ENCODE peak calls at places on chromosomes 1 and 21, in four cellular contexts. R is GM23248, X is Right ventricle myocardium superior, O is iris pigment epithelial cell. S is an unnamed sample.

GRCh38 chr1:101757985-101758384 is 238.7 kb downstream of the OLFM3 start:
- DNase-seq in R (no peak), X (no peak), O (no peak), S (no peak)

GRCh38 chr1:225598847-225599246 is 54.1 kb downstream of the ENAH start:
- DNase-seq in R (no peak), X (no peak), O (no peak), S (no peak)

GRCh38 chr1:208542309-208542708 is 298.1 kb upstream of the PLXNA2 start:
- DNase-seq in R (no peak), X (no peak), O (no peak), S (no peak)

GRCh38 chr1:30701266-30701650 is 22.1 kb downstream of the MATN1 start:
- DNase-seq in R (no peak), X (no peak), O (no peak), S (no peak)

GRCh38 chr1:92367496-92367895 is 68.6 kb downstream of the RPAP2 start:
- DNase-seq in R (no peak), X (no peak), O (no peak), S (no peak)

GRCh38 chr1:152756872-152757271 is 953 bp upstream of the KPRP start:
- DNase-seq in R (peak), X (no peak), O (no peak), S (no peak)

GRCh38 chr1:62228139-62228882 is 33.7 kb downstream of the L1TD1 start:
- DNase-seq in R (no peak), X (no peak), O (no peak), S (no peak)

GRCh38 chr1:9269078-9269501 is 23.6 kb upstream of the SPSB1 start:
- DNase-seq in R (no peak), X (peak), O (no peak), S (no peak)

GRCh38 chr1:40315795-40316594 is 1.1 kb downstream of the COL9A2 start:
- DNase-seq in R (peak), X (peak), O (no peak), S (peak)

GRCh38 chr1:221166162-221166500 is 286.9 kb downstream of the HLX start:
- DNase-seq in R (no peak), X (no peak), O (no peak), S (no peak)

GRCh38 chr1:172338295-172338735 is 82.2 kb upstream of the C1orf105 start:
- DNase-seq in R (no peak), X (no peak), O (no peak), S (no peak)

GRCh38 chr1:34711469-34711868 is 43.4 kb upstream of the GJB5 start:
- DNase-seq in R (peak), X (no peak), O (no peak), S (no peak)

GRCh38 chr1:88729297-88729696 is 45.2 kb downstream of the PKN2 start:
- DNase-seq in R (no peak), X (no peak), O (no peak), S (no peak)

GRCh38 chr1:92567211-92567868 is 80.6 kb upstream of the GFI1 start:
- DNase-seq in R (peak), X (no peak), O (peak), S (peak)

GRCh38 chr1:2248127-2248826 is 20.2 kb downstream of the SKI start:
- DNase-seq in R (no peak), X (peak), O (no peak), S (no peak)

GRCh38 chr21:39176312-39176711 is 6.9 kb downstream of the PSMG1 start:
- DNase-seq in R (peak), X (no peak), O (no peak), S (no peak)

GRCh38 chr1:111448482-111448917 is 556 bp downstream of the WDR77 start:
- DNase-seq in R (peak), X (no peak), O (peak), S (peak)

GRCh38 chr21:46052703-46053651 is 44.9 kb upstream of the COL6A2 start:
- DNase-seq in R (peak), X (no peak), O (peak), S (peak)

GRCh38 chr1:183101841-183102276 is 78.6 kb downstream of the LAMC1 start:
- DNase-seq in R (peak), X (no peak), O (peak), S (peak)

GRCh38 chr1:31944205-31945089 is 6.3 kb upstream of the PTP4A2 start:
- DNase-seq in R (peak), X (peak), O (peak), S (peak)

GRCh38 chr21:44434568-44434925 is 20.8 kb upstream of the LRRC3 start:
- DNase-seq in R (no peak), X (peak), O (no peak), S (no peak)

GRCh38 chr1:7335224-7335879 is 435.7 kb upstream of the VAMP3 start:
- DNase-seq in R (no peak), X (no peak), O (peak), S (no peak)

GRCh38 chr1:33331444-33332356 is 10.8 kb upstream of the A3GALT2 start:
- DNase-seq in R (peak), X (no peak), O (peak), S (no peak)

GRCh38 chr1:223731076-223731770 is 18.9 kb downstream of the CAPN2 start:
- DNase-seq in R (peak), X (peak), O (peak), S (peak)

GRCh38 chr1:237390798-237391197 is 348.8 kb downstream of the RYR2 start:
- DNase-seq in R (peak), X (no peak), O (peak), S (peak)

GRCh38 chr1:106746448-106747085 is 309.9 kb upstream of the PRMT6 start:
- DNase-seq in R (no peak), X (no peak), O (no peak), S (no peak)

GRCh38 chr1:89361681-89362080 is 2.2 kb upstream of the GBP6 start:
- DNase-seq in R (no peak), X (no peak), O (no peak), S (no peak)

GRCh38 chr1:212699839-212700596 is at the start of gene BATF3:
- DNase-seq in R (peak), X (peak), O (no peak), S (no peak)

GRCh38 chr1:230157409-230158390 is 90.7 kb downstream of the GALNT2 start:
- DNase-seq in R (no peak), X (peak), O (no peak), S (peak)